ENCODE peak calls at places on chromosomes 5 and 9, in six cellular contexts. One of them, this sample, is unnamed.

GRCh38 chr9:126057869-126058467 is 268.7 kb upstream of the MVB12B start:
- DNase-seq in activated gamma-delta T cell treated with Interleukin-2 at 50 U/mL for 16 hours: no peak
- DNase-seq in RPMI8226: no peak
- DNase-seq in astrocyte of the cerebellum: no peak
- DNase-seq in RCC 7860: no peak
- DNase-seq in IMR-90: no peak
- DNase-seq in this sample: no peak

GRCh38 chr5:157160001-157160400 is 6.1 kb downstream of the GARIN3 start:
- DNase-seq in RPMI8226: no peak
- DNase-seq in astrocyte of the cerebellum: no peak
- DNase-seq in RCC 7860: no peak
- DNase-seq in activated gamma-delta T cell treated with Interleukin-2 at 50 U/mL for 16 hours: no peak
- DNase-seq in IMR-90: no peak
- DNase-seq in this sample: no peak

GRCh38 chr5:33212439-33212838 is 228.3 kb upstream of the TARS1 start:
- DNase-seq in RPMI8226: no peak
- DNase-seq in RCC 7860: no peak
- DNase-seq in activated gamma-delta T cell treated with Interleukin-2 at 50 U/mL for 16 hours: no peak
- DNase-seq in IMR-90: no peak
- DNase-seq in astrocyte of the cerebellum: no peak
- DNase-seq in this sample: no peak

GRCh38 chr5:175466700-175467318 is 11.6 kb upstream of the SFXN1 start:
- DNase-seq in IMR-90: no peak
- DNase-seq in RPMI8226: no peak
- DNase-seq in activated gamma-delta T cell treated with Interleukin-2 at 50 U/mL for 16 hours: no peak
- DNase-seq in RCC 7860: no peak
- DNase-seq in astrocyte of the cerebellum: no peak
- DNase-seq in this sample: no peak

GRCh38 chr5:138724470-138725146 is 28.6 kb upstream of the CTNNA1 start:
- DNase-seq in IMR-90: no peak
- DNase-seq in RCC 7860: no peak
- DNase-seq in activated gamma-delta T cell treated with Interleukin-2 at 50 U/mL for 16 hours: no peak
- DNase-seq in astrocyte of the cerebellum: no peak
- DNase-seq in RPMI8226: no peak
- DNase-seq in this sample: no peak

GRCh38 chr9:124411514-124412227 is 3.6 kb downstream of the PSMB7 start:
- DNase-seq in activated gamma-delta T cell treated with Interleukin-2 at 50 U/mL for 16 hours: no peak
- DNase-seq in RCC 7860: peak
- DNase-seq in astrocyte of the cerebellum: no peak
- DNase-seq in IMR-90: peak
- DNase-seq in RPMI8226: no peak
- DNase-seq in this sample: no peak

GRCh38 chr5:89584339-89584956 is 701.5 kb upstream of the MEF2C start:
- DNase-seq in astrocyte of the cerebellum: peak
- DNase-seq in activated gamma-delta T cell treated with Interleukin-2 at 50 U/mL for 16 hours: no peak
- DNase-seq in RPMI8226: no peak
- DNase-seq in IMR-90: peak
- DNase-seq in RCC 7860: peak
- DNase-seq in this sample: no peak

GRCh38 chr5:115934388-115934974 is 27.8 kb upstream of the LVRN start:
- DNase-seq in RPMI8226: no peak
- DNase-seq in activated gamma-delta T cell treated with Interleukin-2 at 50 U/mL for 16 hours: no peak
- DNase-seq in RCC 7860: no peak
- DNase-seq in IMR-90: no peak
- DNase-seq in astrocyte of the cerebellum: no peak
- DNase-seq in this sample: no peak

GRCh38 chr9:89882876-89883275 is 278.1 kb downstream of the GADD45G start:
- DNase-seq in IMR-90: no peak
- DNase-seq in astrocyte of the cerebellum: no peak
- DNase-seq in RPMI8226: no peak
- DNase-seq in RCC 7860: no peak
- DNase-seq in activated gamma-delta T cell treated with Interleukin-2 at 50 U/mL for 16 hours: no peak
- DNase-seq in this sample: no peak

GRCh38 chr9:79580065-79580464 is 8.3 kb downstream of the TLE4 start:
- DNase-seq in activated gamma-delta T cell treated with Interleukin-2 at 50 U/mL for 16 hours: no peak
- DNase-seq in astrocyte of the cerebellum: no peak
- DNase-seq in RPMI8226: no peak
- DNase-seq in RCC 7860: no peak
- DNase-seq in IMR-90: no peak
- DNase-seq in this sample: no peak

GRCh38 chr9:82665324-82665723 is 397.6 kb downstream of the RASEF start:
- DNase-seq in activated gamma-delta T cell treated with Interleukin-2 at 50 U/mL for 16 hours: no peak
- DNase-seq in astrocyte of the cerebellum: no peak
- DNase-seq in RCC 7860: no peak
- DNase-seq in IMR-90: no peak
- DNase-seq in RPMI8226: no peak
- DNase-seq in this sample: no peak

GRCh38 chr5:141812512-141812911 is 65.7 kb downstream of the PCDH1 start:
- DNase-seq in activated gamma-delta T cell treated with Interleukin-2 at 50 U/mL for 16 hours: no peak
- DNase-seq in RPMI8226: no peak
- DNase-seq in astrocyte of the cerebellum: no peak
- DNase-seq in IMR-90: no peak
- DNase-seq in RCC 7860: no peak
- DNase-seq in this sample: no peak

GRCh38 chr9:76756273-76756650 is 8.0 kb upstream of the PCA3 start:
- DNase-seq in RCC 7860: no peak
- DNase-seq in IMR-90: peak
- DNase-seq in RPMI8226: peak
- DNase-seq in astrocyte of the cerebellum: no peak
- DNase-seq in activated gamma-delta T cell treated with Interleukin-2 at 50 U/mL for 16 hours: no peak
- DNase-seq in this sample: no peak

This sample was measured in MM.1S.